ENCODE peak calls at places on chromosomes 5 and 9, in six cellular contexts. Y is left ventricle myocardium inferior; N is gastrocnemius medialis; Q is CD4-positive, alpha-beta memory T cell; P is heart left ventricle; V is SJSA1. T is an unnamed sample.

GRCh38 chr5:119063579-119064379 is 7.1 kb upstream of the DMXL1 start:
- DNase-seq in Y (no peak), N (no peak), Q (no peak), P (no peak), V (no peak), T (no peak)

GRCh38 chr9:134068742-134069535 is 1.1 kb upstream of the BRD3 start:
- DNase-seq in Y (peak; percentile 16), N (no peak), Q (peak; percentile 44), P (no peak), V (peak; percentile 75), T (no peak)

GRCh38 chr5:14250094-14250777 is 107.1 kb downstream of the TRIO start:
- DNase-seq in Y (peak; percentile 66), N (peak; percentile 62), Q (no peak), P (peak; percentile 73), V (peak; percentile 47), T (no peak)

GRCh38 chr9:128729766-128730517 is 6.0 kb upstream of the ZDHHC12 start:
- DNase-seq in Y (no peak), N (no peak), Q (no peak), P (no peak), V (no peak), T (no peak)

GRCh38 chr5:163908253-163908652 is 402.8 kb downstream of the MAT2B start:
- DNase-seq in Y (no peak), N (no peak), Q (no peak), P (no peak), V (no peak), T (no peak)

GRCh38 chr5:152061095-152061494 is 136.4 kb upstream of the GLRA1 start:
- DNase-seq in Y (no peak), N (no peak), Q (no peak), P (no peak), V (no peak), T (no peak)

GRCh38 chr9:18906656-18907395 is 126.2 kb downstream of the SAXO1 start:
- DNase-seq in Y (no peak), N (no peak), Q (no peak), P (no peak), V (no peak), T (no peak)

GRCh38 chr9:119487118-119487827 is 118.0 kb upstream of the BRINP1 start:
- DNase-seq in Y (no peak), N (no peak), Q (no peak), P (no peak), V (no peak), T (no peak)

GRCh38 chr5:45038366-45038987 is 229.7 kb downstream of the MRPS30 start:
- DNase-seq in Y (no peak), N (no peak), Q (no peak), P (no peak), V (peak; percentile 61), T (no peak)

GRCh38 chr9:627571-627970 is 213.9 kb upstream of the DMRT1 start:
- DNase-seq in Y (no peak), N (no peak), Q (no peak), P (no peak), V (no peak), T (no peak)

GRCh38 chr5:111308951-111309350 is 84.8 kb downstream of the CAMK4 start:
- DNase-seq in Y (no peak), N (no peak), Q (peak; percentile 30), P (no peak), V (no peak), T (no peak)

GRCh38 chr5:76547891-76548524 is 75.2 kb downstream of the F2RL2 start:
- DNase-seq in Y (no peak), N (no peak), Q (no peak), P (no peak), V (no peak), T (no peak)

GRCh38 chr9:21812945-21813568 is 10.6 kb downstream of the MTAP start:
- DNase-seq in Y (peak; percentile 62), N (peak; percentile 64), Q (peak; percentile 67), P (peak; percentile 61), V (peak; percentile 49), T (no peak)

GRCh38 chr9:101398930-101399640 is 434 bp downstream of the ZNF189 start:
- DNase-seq in Y (no peak), N (peak; percentile 29), Q (no peak), P (peak; percentile 28), V (no peak), T (peak; percentile 5)

GRCh38 chr5:36305571-36306326 is 4.0 kb upstream of the RANBP3L start:
- DNase-seq in Y (peak; percentile 38), N (peak; percentile 23), Q (no peak), P (peak; percentile 47), V (peak; percentile 42), T (no peak)

GRCh38 chr5:169458269-169458668 is 125.3 kb upstream of the SPDL1 start:
- DNase-seq in Y (no peak), N (no peak), Q (no peak), P (no peak), V (no peak), T (no peak)
- H3K4me1 ChIP-seq in Y (no peaks in the 10 kb centered on the region), N (no peaks in the 10 kb centered on the region), Q (no peaks in the 10 kb centered on the region), P (no peaks in the 10 kb centered on the region), V (peaks cover 3% of the 10 kb centered on the region), T (no peaks in the 10 kb centered on the region)

DNA sequence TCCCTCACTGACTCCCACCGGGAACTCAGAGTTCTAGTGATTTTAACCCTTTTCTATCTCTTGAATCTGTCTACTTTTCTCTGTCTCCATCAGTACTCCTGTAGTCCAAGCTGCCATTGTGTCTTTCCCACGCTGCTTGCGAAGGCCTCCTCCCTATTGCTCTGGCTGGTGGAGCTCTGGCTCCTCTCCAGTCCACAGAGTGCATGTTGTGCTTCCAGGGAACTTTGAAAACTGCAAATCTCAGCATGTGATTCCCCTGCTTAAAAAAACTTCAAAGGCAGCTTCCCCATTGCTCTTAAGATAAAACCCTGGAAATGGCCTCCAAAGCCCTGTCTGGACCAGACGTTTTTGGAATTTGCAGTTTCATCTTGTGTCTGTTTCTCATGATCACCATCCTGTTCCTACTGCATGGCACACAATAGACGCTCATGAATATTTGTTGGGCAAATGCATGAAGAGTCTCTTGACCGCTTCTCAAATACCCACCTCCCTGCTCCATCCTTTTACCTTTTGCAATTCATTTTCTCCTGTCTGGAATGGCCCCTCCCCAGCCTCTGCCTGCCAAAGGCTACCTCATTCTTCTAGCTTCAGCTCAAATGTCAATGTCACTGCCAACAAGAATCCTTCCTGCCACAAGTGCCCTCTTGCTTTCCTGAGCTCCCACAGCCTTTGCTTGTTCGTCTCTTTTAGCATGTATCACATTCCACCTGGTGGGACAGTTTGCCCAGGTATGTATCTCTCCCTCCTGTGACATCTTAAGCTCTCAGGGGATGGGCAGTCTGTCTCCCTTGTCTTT is 293.2 kb downstream of the ARHGAP26 start:
- DNase-seq in Y (peak; percentile 76), N (peak; percentile 74), Q (no peak), P (peak; percentile 87), V (no peak), T (no peak)
- H3K4me1 ChIP-seq in Y (peaks cover 83% of the 10 kb centered on the region), N (peaks cover 88% of the 10 kb centered on the region), Q (peaks cover 8% of the 10 kb centered on the region), P (peaks cover 74% of the 10 kb centered on the region), V (peaks cover 73% of the 10 kb centered on the region), T (peaks cover 50% of the 10 kb centered on the region)

GRCh38 chr5:122184676-122185255 is 55.4 kb downstream of the ZNF474 start:
- DNase-seq in Y (no peak), N (no peak), Q (no peak), P (no peak), V (no peak), T (no peak)

GRCh38 chr5:122190156-122190555 is 60.8 kb downstream of the ZNF474 start:
- DNase-seq in Y (no peak), N (no peak), Q (no peak), P (no peak), V (no peak), T (no peak)

GRCh38 chr5:122183795-122184185 is 54.4 kb downstream of the ZNF474 start:
- DNase-seq in Y (no peak), N (no peak), Q (no peak), P (no peak), V (no peak), T (no peak)

GRCh38 chr5:122183098-122183794 is 53.9 kb downstream of the ZNF474 start:
- DNase-seq in Y (peak; percentile 75), N (peak; percentile 18), Q (no peak), P (peak; percentile 82), V (peak; percentile 71), T (peak; percentile 33)

GRCh38 chr5:122187426-122187825 is 58.1 kb downstream of the ZNF474 start:
- DNase-seq in Y (no peak), N (no peak), Q (no peak), P (peak; percentile 30), V (no peak), T (no peak)
- H3K4me1 ChIP-seq in Y (peaks cover 43% of the 10 kb centered on the region), N (peaks cover 11% of the 10 kb centered on the region), Q (no peaks in the 10 kb centered on the region), P (peaks cover 11% of the 10 kb centered on the region), V (peaks cover 19% of the 10 kb centered on the region), T (peaks cover 31% of the 10 kb centered on the region)

GRCh38 chr9:131731237-131731995 is 8.5 kb downstream of the RAPGEF1 start:
- DNase-seq in Y (no peak), N (no peak), Q (peak; percentile 69), P (no peak), V (peak; percentile 60), T (no peak)

GRCh38 chr9:131727795-131728545 is 11.9 kb downstream of the RAPGEF1 start:
- DNase-seq in Y (no peak), N (no peak), Q (no peak), P (no peak), V (no peak), T (no peak)

GRCh38 chr9:131727184-131727785 is 12.6 kb downstream of the RAPGEF1 start:
- DNase-seq in Y (no peak), N (peak; percentile 85), Q (peak; percentile 55), P (no peak), V (no peak), T (no peak)

GRCh38 chr9:131728961-131729360 is 10.9 kb downstream of the RAPGEF1 start:
- DNase-seq in Y (no peak), N (peak; percentile 27), Q (peak; percentile 89), P (no peak), V (no peak), T (no peak)

GRCh38 chr9:131728546-131728910 is 11.3 kb downstream of the RAPGEF1 start:
- DNase-seq in Y (no peak), N (no peak), Q (no peak), P (no peak), V (no peak), T (no peak)
- H3K4me1 ChIP-seq in Y (peaks cover 100% of the 10 kb centered on the region), N (peaks cover 74% of the 10 kb centered on the region), Q (peaks cover 97% of the 10 kb centered on the region), P (peaks cover 85% of the 10 kb centered on the region), V (peaks cover 51% of the 10 kb centered on the region), T (peaks cover 62% of the 10 kb centered on the region)

DNA sequence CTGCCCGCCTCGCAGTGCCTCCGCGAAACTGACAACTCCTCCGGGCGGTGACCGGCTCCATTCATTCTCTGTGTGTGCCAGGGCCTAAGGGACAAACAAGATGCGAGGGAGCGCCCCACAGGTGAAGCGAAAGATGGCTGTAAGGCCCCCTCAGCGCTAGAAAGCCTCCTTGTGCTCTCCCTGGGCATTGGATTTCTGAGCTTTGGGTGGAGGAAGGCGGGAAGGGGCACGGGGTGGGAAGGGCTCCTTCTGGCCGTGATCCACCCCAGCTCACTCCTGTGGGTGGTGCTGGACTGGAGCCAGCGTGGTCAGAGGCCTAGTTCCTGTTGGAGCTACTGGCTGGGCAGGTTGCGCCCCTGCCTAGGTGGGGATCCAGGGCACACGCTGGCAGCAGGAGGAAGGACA is 943 bp downstream of the GALNT12 start:
- DNase-seq in Y (no peak), N (no peak), Q (no peak), P (no peak), V (no peak), T (no peak)
- H3K4me1 ChIP-seq in Y (peaks cover 10% of the 10 kb centered on the region), N (peaks cover 7% of the 10 kb centered on the region), Q (peaks cover 17% of the 10 kb centered on the region), P (peaks cover 16% of the 10 kb centered on the region), V (peaks cover 3% of the 10 kb centered on the region), T (peaks cover 21% of the 10 kb centered on the region)